ENCODE peak calls at places on chromosomes 7 and 10, in ten cellular contexts. One of them, this sample, is unnamed.

GRCh38 chr10:114391599-114391998 is 12.7 kb downstream of the AFAP1L2 start:
- ATAC-seq in RWPE2: no peak
- ATAC-seq in psoas muscle: no peak
- ATAC-seq in activated CD8-positive, alpha-beta T cell treated with anti-CD3 and anti-CD28 coated beads, Interleukin-2, amount 10 ng/mL, durations not matched to agents 7 days and 5 days: no peak
- ATAC-seq in left cardiac atrium: no peak
- ATAC-seq in left colon: no peak
- ATAC-seq in aorta: no peak
- ATAC-seq in omental fat pad: no peak
- ATAC-seq in B cell: no peak
- ATAC-seq in CD4-positive, CD25-positive, alpha-beta regulatory T cell: no peak
- ATAC-seq in this sample: no peak

GRCh38 chr7:105230486-105230885 is 158.2 kb downstream of the SRPK2 start:
- ATAC-seq in B cell: no peak
- ATAC-seq in RWPE2: peak; percentile 85
- ATAC-seq in omental fat pad: no peak
- ATAC-seq in left cardiac atrium: no peak
- ATAC-seq in CD4-positive, CD25-positive, alpha-beta regulatory T cell: no peak
- ATAC-seq in psoas muscle: no peak
- ATAC-seq in aorta: no peak
- ATAC-seq in activated CD8-positive, alpha-beta T cell treated with anti-CD3 and anti-CD28 coated beads, Interleukin-2, amount 10 ng/mL, durations not matched to agents 7 days and 5 days: no peak
- ATAC-seq in left colon: no peak
- ATAC-seq in this sample: no peak

GRCh38 chr7:6387734-6388294 is 59.9 kb downstream of the DAGLB start:
- ATAC-seq in RWPE2: no peak
- ATAC-seq in CD4-positive, CD25-positive, alpha-beta regulatory T cell: no peak
- ATAC-seq in left cardiac atrium: peak; percentile 15
- ATAC-seq in B cell: no peak
- ATAC-seq in psoas muscle: no peak
- ATAC-seq in aorta: no peak
- ATAC-seq in activated CD8-positive, alpha-beta T cell treated with anti-CD3 and anti-CD28 coated beads, Interleukin-2, amount 10 ng/mL, durations not matched to agents 7 days and 5 days: no peak
- ATAC-seq in omental fat pad: no peak
- ATAC-seq in left colon: no peak
- ATAC-seq in this sample: no peak

GRCh38 chr7:80884511-80885195 is 34.2 kb downstream of the SEMA3C start:
- ATAC-seq in activated CD8-positive, alpha-beta T cell treated with anti-CD3 and anti-CD28 coated beads, Interleukin-2, amount 10 ng/mL, durations not matched to agents 7 days and 5 days: no peak
- ATAC-seq in RWPE2: no peak
- ATAC-seq in B cell: no peak
- ATAC-seq in CD4-positive, CD25-positive, alpha-beta regulatory T cell: no peak
- ATAC-seq in psoas muscle: no peak
- ATAC-seq in left cardiac atrium: no peak
- ATAC-seq in aorta: no peak
- ATAC-seq in left colon: peak; percentile 80
- ATAC-seq in omental fat pad: no peak
- ATAC-seq in this sample: no peak

GRCh38 chr7:142308326-142308725 is 50.5 kb upstream of the PRSS58 start:
- ATAC-seq in RWPE2: no peak
- ATAC-seq in aorta: peak; percentile 44
- ATAC-seq in B cell: no peak
- ATAC-seq in left colon: no peak
- ATAC-seq in omental fat pad: no peak
- ATAC-seq in activated CD8-positive, alpha-beta T cell treated with anti-CD3 and anti-CD28 coated beads, Interleukin-2, amount 10 ng/mL, durations not matched to agents 7 days and 5 days: no peak
- ATAC-seq in CD4-positive, CD25-positive, alpha-beta regulatory T cell: no peak
- ATAC-seq in left cardiac atrium: no peak
- ATAC-seq in psoas muscle: no peak
- ATAC-seq in this sample: peak; percentile 34

GRCh38 chr10:112274831-112275230 is 8.4 kb upstream of the TECTB start:
- ATAC-seq in left colon: no peak
- ATAC-seq in activated CD8-positive, alpha-beta T cell treated with anti-CD3 and anti-CD28 coated beads, Interleukin-2, amount 10 ng/mL, durations not matched to agents 7 days and 5 days: no peak
- ATAC-seq in RWPE2: no peak
- ATAC-seq in left cardiac atrium: no peak
- ATAC-seq in CD4-positive, CD25-positive, alpha-beta regulatory T cell: no peak
- ATAC-seq in aorta: no peak
- ATAC-seq in omental fat pad: no peak
- ATAC-seq in psoas muscle: no peak
- ATAC-seq in B cell: no peak
- ATAC-seq in this sample: no peak

GRCh38 chr10:43864622-43865021 is 215.9 kb upstream of the ZNF32 start:
- ATAC-seq in aorta: no peak
- ATAC-seq in omental fat pad: no peak
- ATAC-seq in psoas muscle: no peak
- ATAC-seq in activated CD8-positive, alpha-beta T cell treated with anti-CD3 and anti-CD28 coated beads, Interleukin-2, amount 10 ng/mL, durations not matched to agents 7 days and 5 days: no peak
- ATAC-seq in B cell: no peak
- ATAC-seq in left colon: no peak
- ATAC-seq in CD4-positive, CD25-positive, alpha-beta regulatory T cell: no peak
- ATAC-seq in RWPE2: no peak
- ATAC-seq in left cardiac atrium: no peak
- ATAC-seq in this sample: no peak

GRCh38 chr7:359776-360361 is 69.9 kb downstream of the FOXL3 start:
- ATAC-seq in left cardiac atrium: no peak
- ATAC-seq in aorta: no peak
- ATAC-seq in CD4-positive, CD25-positive, alpha-beta regulatory T cell: peak; percentile 38
- ATAC-seq in activated CD8-positive, alpha-beta T cell treated with anti-CD3 and anti-CD28 coated beads, Interleukin-2, amount 10 ng/mL, durations not matched to agents 7 days and 5 days: peak; percentile 23
- ATAC-seq in psoas muscle: no peak
- ATAC-seq in B cell: no peak
- ATAC-seq in RWPE2: no peak
- ATAC-seq in omental fat pad: no peak
- ATAC-seq in left colon: no peak
- ATAC-seq in this sample: peak; percentile 57

GRCh38 chr7:158751743-158752142 is 47.1 kb upstream of the NCAPG2 start:
- ATAC-seq in activated CD8-positive, alpha-beta T cell treated with anti-CD3 and anti-CD28 coated beads, Interleukin-2, amount 10 ng/mL, durations not matched to agents 7 days and 5 days: no peak
- ATAC-seq in omental fat pad: no peak
- ATAC-seq in left cardiac atrium: no peak
- ATAC-seq in CD4-positive, CD25-positive, alpha-beta regulatory T cell: no peak
- ATAC-seq in aorta: no peak
- ATAC-seq in left colon: no peak
- ATAC-seq in psoas muscle: no peak
- ATAC-seq in B cell: no peak
- ATAC-seq in RWPE2: no peak
- ATAC-seq in this sample: no peak

GRCh38 chr7:77349141-77349540 is 67.0 kb downstream of the GSAP start:
- ATAC-seq in left cardiac atrium: no peak
- ATAC-seq in RWPE2: no peak
- ATAC-seq in CD4-positive, CD25-positive, alpha-beta regulatory T cell: no peak
- ATAC-seq in B cell: no peak
- ATAC-seq in left colon: no peak
- ATAC-seq in omental fat pad: no peak
- ATAC-seq in activated CD8-positive, alpha-beta T cell treated with anti-CD3 and anti-CD28 coated beads, Interleukin-2, amount 10 ng/mL, durations not matched to agents 7 days and 5 days: no peak
- ATAC-seq in psoas muscle: no peak
- ATAC-seq in aorta: no peak
- ATAC-seq in this sample: no peak

GRCh38 chr10:29353887-29354561 is 65.2 kb downstream of the LYZL1 start:
- ATAC-seq in RWPE2: no peak
- ATAC-seq in aorta: no peak
- ATAC-seq in CD4-positive, CD25-positive, alpha-beta regulatory T cell: no peak
- ATAC-seq in psoas muscle: no peak
- ATAC-seq in left colon: no peak
- ATAC-seq in B cell: no peak
- ATAC-seq in omental fat pad: no peak
- ATAC-seq in activated CD8-positive, alpha-beta T cell treated with anti-CD3 and anti-CD28 coated beads, Interleukin-2, amount 10 ng/mL, durations not matched to agents 7 days and 5 days: no peak
- ATAC-seq in left cardiac atrium: no peak
- ATAC-seq in this sample: no peak

GRCh38 chr7:133051066-133051465 is 30.8 kb downstream of the CHCHD3 start:
- ATAC-seq in psoas muscle: peak; percentile 46
- ATAC-seq in B cell: no peak
- ATAC-seq in RWPE2: no peak
- ATAC-seq in left colon: no peak
- ATAC-seq in omental fat pad: no peak
- ATAC-seq in left cardiac atrium: peak; percentile 37
- ATAC-seq in aorta: peak; percentile 27
- ATAC-seq in activated CD8-positive, alpha-beta T cell treated with anti-CD3 and anti-CD28 coated beads, Interleukin-2, amount 10 ng/mL, durations not matched to agents 7 days and 5 days: no peak
- ATAC-seq in CD4-positive, CD25-positive, alpha-beta regulatory T cell: no peak
- ATAC-seq in this sample: no peak

GRCh38 chr7:2451171-2452073 is 24.8 kb downstream of the GRIFIN start:
- ATAC-seq in B cell: peak; percentile 96
- ATAC-seq in left cardiac atrium: peak; percentile 98
- ATAC-seq in left colon: peak; percentile 95
- ATAC-seq in activated CD8-positive, alpha-beta T cell treated with anti-CD3 and anti-CD28 coated beads, Interleukin-2, amount 10 ng/mL, durations not matched to agents 7 days and 5 days: peak; percentile 98
- ATAC-seq in psoas muscle: peak; percentile 97
- ATAC-seq in aorta: peak; percentile 94
- ATAC-seq in CD4-positive, CD25-positive, alpha-beta regulatory T cell: peak; percentile 85
- ATAC-seq in omental fat pad: peak; percentile 92
- ATAC-seq in RWPE2: peak; percentile 98
- ATAC-seq in this sample: peak; percentile 97

GRCh38 chr7:194257-194995 is 2.1 kb downstream of the FAM20C start:
- ATAC-seq in B cell: no peak
- ATAC-seq in CD4-positive, CD25-positive, alpha-beta regulatory T cell: no peak
- ATAC-seq in aorta: no peak
- ATAC-seq in RWPE2: peak; percentile 38
- ATAC-seq in left cardiac atrium: no peak
- ATAC-seq in psoas muscle: peak; percentile 25
- ATAC-seq in left colon: no peak
- ATAC-seq in activated CD8-positive, alpha-beta T cell treated with anti-CD3 and anti-CD28 coated beads, Interleukin-2, amount 10 ng/mL, durations not matched to agents 7 days and 5 days: no peak
- ATAC-seq in omental fat pad: no peak
- ATAC-seq in this sample: no peak

GRCh38 chr7:158028290-158028941 is 559.2 kb downstream of the PTPRN2 start:
- ATAC-seq in omental fat pad: no peak
- ATAC-seq in left cardiac atrium: no peak
- ATAC-seq in CD4-positive, CD25-positive, alpha-beta regulatory T cell: no peak
- ATAC-seq in B cell: no peak
- ATAC-seq in RWPE2: no peak
- ATAC-seq in left colon: peak; percentile 94
- ATAC-seq in psoas muscle: no peak
- ATAC-seq in activated CD8-positive, alpha-beta T cell treated with anti-CD3 and anti-CD28 coated beads, Interleukin-2, amount 10 ng/mL, durations not matched to agents 7 days and 5 days: no peak
- ATAC-seq in aorta: no peak
- ATAC-seq in this sample: no peak

GRCh38 chr10:72736176-72736795 is 44.3 kb downstream of the MCU start:
- ATAC-seq in left colon: peak; percentile 70
- ATAC-seq in activated CD8-positive, alpha-beta T cell treated with anti-CD3 and anti-CD28 coated beads, Interleukin-2, amount 10 ng/mL, durations not matched to agents 7 days and 5 days: no peak
- ATAC-seq in B cell: no peak
- ATAC-seq in aorta: peak; percentile 36
- ATAC-seq in RWPE2: no peak
- ATAC-seq in psoas muscle: no peak
- ATAC-seq in left cardiac atrium: peak; percentile 23
- ATAC-seq in CD4-positive, CD25-positive, alpha-beta regulatory T cell: no peak
- ATAC-seq in omental fat pad: no peak
- ATAC-seq in this sample: no peak

GRCh38 chr7:75951506-75951905 is 36.6 kb downstream of the POR start:
- ATAC-seq in B cell: no peak
- ATAC-seq in omental fat pad: peak; percentile 56
- ATAC-seq in left cardiac atrium: peak; percentile 78
- ATAC-seq in CD4-positive, CD25-positive, alpha-beta regulatory T cell: peak; percentile 28
- ATAC-seq in psoas muscle: peak; percentile 79
- ATAC-seq in aorta: peak; percentile 40
- ATAC-seq in activated CD8-positive, alpha-beta T cell treated with anti-CD3 and anti-CD28 coated beads, Interleukin-2, amount 10 ng/mL, durations not matched to agents 7 days and 5 days: no peak
- ATAC-seq in left colon: peak; percentile 11
- ATAC-seq in RWPE2: peak; percentile 73
- ATAC-seq in this sample: no peak

GRCh38 chr10:94644352-94644751 is 39.2 kb upstream of the CYP2C18 start:
- ATAC-seq in omental fat pad: no peak
- ATAC-seq in B cell: no peak
- ATAC-seq in left cardiac atrium: no peak
- ATAC-seq in activated CD8-positive, alpha-beta T cell treated with anti-CD3 and anti-CD28 coated beads, Interleukin-2, amount 10 ng/mL, durations not matched to agents 7 days and 5 days: no peak
- ATAC-seq in RWPE2: no peak
- ATAC-seq in psoas muscle: no peak
- ATAC-seq in left colon: peak; percentile 69
- ATAC-seq in CD4-positive, CD25-positive, alpha-beta regulatory T cell: no peak
- ATAC-seq in aorta: no peak
- ATAC-seq in this sample: no peak

GRCh38 chr7:47080816-47081215 is 501.1 kb downstream of the TNS3 start:
- ATAC-seq in left cardiac atrium: peak; percentile 80
- ATAC-seq in CD4-positive, CD25-positive, alpha-beta regulatory T cell: no peak
- ATAC-seq in RWPE2: no peak
- ATAC-seq in B cell: no peak
- ATAC-seq in activated CD8-positive, alpha-beta T cell treated with anti-CD3 and anti-CD28 coated beads, Interleukin-2, amount 10 ng/mL, durations not matched to agents 7 days and 5 days: no peak
- ATAC-seq in psoas muscle: no peak
- ATAC-seq in left colon: no peak
- ATAC-seq in aorta: peak; percentile 33
- ATAC-seq in omental fat pad: no peak
- ATAC-seq in this sample: no peak

GRCh38 chr10:84156768-84157167 is 16.8 kb upstream of the GPR15LG start:
- ATAC-seq in omental fat pad: no peak
- ATAC-seq in CD4-positive, CD25-positive, alpha-beta regulatory T cell: peak; percentile 47
- ATAC-seq in left colon: no peak
- ATAC-seq in psoas muscle: no peak
- ATAC-seq in RWPE2: peak; percentile 50
- ATAC-seq in left cardiac atrium: peak; percentile 49
- ATAC-seq in aorta: no peak
- ATAC-seq in activated CD8-positive, alpha-beta T cell treated with anti-CD3 and anti-CD28 coated beads, Interleukin-2, amount 10 ng/mL, durations not matched to agents 7 days and 5 days: peak; percentile 96
- ATAC-seq in B cell: peak; percentile 91
- ATAC-seq in this sample: peak; percentile 94

GRCh38 chr10:66980276-66980675 is 54.4 kb downstream of the LRRTM3 start:
- ATAC-seq in activated CD8-positive, alpha-beta T cell treated with anti-CD3 and anti-CD28 coated beads, Interleukin-2, amount 10 ng/mL, durations not matched to agents 7 days and 5 days: no peak
- ATAC-seq in omental fat pad: no peak
- ATAC-seq in left colon: no peak
- ATAC-seq in RWPE2: no peak
- ATAC-seq in B cell: no peak
- ATAC-seq in left cardiac atrium: no peak
- ATAC-seq in psoas muscle: no peak
- ATAC-seq in CD4-positive, CD25-positive, alpha-beta regulatory T cell: no peak
- ATAC-seq in aorta: no peak
- ATAC-seq in this sample: no peak

GRCh38 chr7:31408120-31408729 is 67.7 kb upstream of the NEUROD6 start:
- ATAC-seq in CD4-positive, CD25-positive, alpha-beta regulatory T cell: no peak
- ATAC-seq in omental fat pad: peak; percentile 51
- ATAC-seq in psoas muscle: no peak
- ATAC-seq in left colon: peak; percentile 100
- ATAC-seq in B cell: no peak
- ATAC-seq in RWPE2: peak; percentile 99
- ATAC-seq in activated CD8-positive, alpha-beta T cell treated with anti-CD3 and anti-CD28 coated beads, Interleukin-2, amount 10 ng/mL, durations not matched to agents 7 days and 5 days: no peak
- ATAC-seq in aorta: no peak
- ATAC-seq in left cardiac atrium: peak; percentile 93
- ATAC-seq in this sample: no peak

GRCh38 chr7:129530881-129531391 is 28.6 kb downstream of the SMKR1 start:
- ATAC-seq in activated CD8-positive, alpha-beta T cell treated with anti-CD3 and anti-CD28 coated beads, Interleukin-2, amount 10 ng/mL, durations not matched to agents 7 days and 5 days: peak; percentile 57
- ATAC-seq in omental fat pad: peak; percentile 36
- ATAC-seq in aorta: no peak
- ATAC-seq in RWPE2: peak; percentile 98
- ATAC-seq in left cardiac atrium: no peak
- ATAC-seq in B cell: peak; percentile 21
- ATAC-seq in psoas muscle: no peak
- ATAC-seq in left colon: no peak
- ATAC-seq in CD4-positive, CD25-positive, alpha-beta regulatory T cell: peak; percentile 73
- ATAC-seq in this sample: peak; percentile 98

GRCh38 chr10:50592961-50593418 is 30.8 kb downstream of the SGMS1 start:
- ATAC-seq in psoas muscle: no peak
- ATAC-seq in aorta: no peak
- ATAC-seq in omental fat pad: no peak
- ATAC-seq in activated CD8-positive, alpha-beta T cell treated with anti-CD3 and anti-CD28 coated beads, Interleukin-2, amount 10 ng/mL, durations not matched to agents 7 days and 5 days: no peak
- ATAC-seq in left cardiac atrium: peak; percentile 61
- ATAC-seq in left colon: no peak
- ATAC-seq in RWPE2: no peak
- ATAC-seq in B cell: no peak
- ATAC-seq in CD4-positive, CD25-positive, alpha-beta regulatory T cell: no peak
- ATAC-seq in this sample: no peak

GRCh38 chr10:11713186-11713743 is 28.9 kb upstream of the ECHDC3 start:
- ATAC-seq in omental fat pad: peak; percentile 81
- ATAC-seq in aorta: no peak
- ATAC-seq in psoas muscle: no peak
- ATAC-seq in RWPE2: no peak
- ATAC-seq in activated CD8-positive, alpha-beta T cell treated with anti-CD3 and anti-CD28 coated beads, Interleukin-2, amount 10 ng/mL, durations not matched to agents 7 days and 5 days: no peak
- ATAC-seq in left colon: no peak
- ATAC-seq in CD4-positive, CD25-positive, alpha-beta regulatory T cell: no peak
- ATAC-seq in left cardiac atrium: peak; percentile 91
- ATAC-seq in B cell: no peak
- ATAC-seq in this sample: no peak

GRCh38 chr7:7816816-7817536 is 98.6 kb upstream of the RPA3 start:
- ATAC-seq in left colon: no peak
- ATAC-seq in B cell: no peak
- ATAC-seq in aorta: no peak
- ATAC-seq in psoas muscle: no peak
- ATAC-seq in CD4-positive, CD25-positive, alpha-beta regulatory T cell: no peak
- ATAC-seq in activated CD8-positive, alpha-beta T cell treated with anti-CD3 and anti-CD28 coated beads, Interleukin-2, amount 10 ng/mL, durations not matched to agents 7 days and 5 days: no peak
- ATAC-seq in RWPE2: no peak
- ATAC-seq in omental fat pad: no peak
- ATAC-seq in left cardiac atrium: peak; percentile 27
- ATAC-seq in this sample: peak; percentile 66

GRCh38 chr7:30533886-30534285 is 29.3 kb upstream of the GGCT start:
- ATAC-seq in left cardiac atrium: no peak
- ATAC-seq in B cell: no peak
- ATAC-seq in activated CD8-positive, alpha-beta T cell treated with anti-CD3 and anti-CD28 coated beads, Interleukin-2, amount 10 ng/mL, durations not matched to agents 7 days and 5 days: no peak
- ATAC-seq in left colon: no peak
- ATAC-seq in aorta: no peak
- ATAC-seq in RWPE2: no peak
- ATAC-seq in CD4-positive, CD25-positive, alpha-beta regulatory T cell: no peak
- ATAC-seq in psoas muscle: no peak
- ATAC-seq in omental fat pad: no peak
- ATAC-seq in this sample: no peak